ENCODE peak calls at places on chromosomes 7 and 10, in eight cellular contexts. P is SK-N-DZ; I is endothelial cell; K is RWPE1; O is osteocyte; C is activated naive CD4-positive, alpha-beta T cell treated with Interleukin-2 at 50 U/mL for 16 hours; F is activated CD4-positive, alpha-beta T cell treated with anti-CD3 and anti-CD28 coated beads, Interleukin-2, amount 50 U/mL, for 24 hours; L is effector CD4-positive, alpha-beta T cell. D is an unnamed sample.

GRCh38 chr7:132061931-132062330 is 505.5 kb upstream of the PODXL start:
- DNase-seq in P (no peak), I (no peak), K (no peak), O (peak), C (no peak), F (no peak), L (no peak), D (no peak)

GRCh38 chr10:15237351-15237750 is 68.9 kb upstream of the NMT2 start:
- DNase-seq in P (no peak), I (no peak), K (peak), O (no peak), C (no peak), F (no peak), L (no peak), D (no peak)

GRCh38 chr7:116588641-116589594 is 64.1 kb downstream of the CAV1 start:
- DNase-seq in P (peak), I (no peak), K (peak), O (no peak), C (no peak), F (no peak), L (no peak), D (no peak)

GRCh38 chr7:94941844-94942632 is 34.6 kb downstream of the PPP1R9A start:
- DNase-seq in P (no peak), I (no peak), K (no peak), O (no peak), C (no peak), F (no peak), L (no peak), D (no peak)

GRCh38 chr10:75904499-75905283 is 473.3 kb downstream of the LRMDA start:
- DNase-seq in P (peak), I (no peak), K (no peak), O (no peak), C (no peak), F (no peak), L (no peak), D (no peak)

GRCh38 chr7:68691261-68692216 is 906.7 kb upstream of the AUTS2 start:
- DNase-seq in P (no peak), I (no peak), K (no peak), O (no peak), C (no peak), F (no peak), L (no peak), D (no peak)

GRCh38 chr10:484441-484924 is 205.0 kb downstream of the DIP2C start:
- DNase-seq in P (no peak), I (no peak), K (peak), O (peak), C (peak), F (no peak), L (no peak), D (peak)

GRCh38 chr7:114930829-114931655 is 9.1 kb downstream of the MDFIC start:
- DNase-seq in P (no peak), I (no peak), K (no peak), O (no peak), C (no peak), F (no peak), L (no peak), D (no peak)

GRCh38 chr7:116417593-116418345 is 81.8 kb upstream of the CAV2 start:
- DNase-seq in P (no peak), I (peak), K (no peak), O (no peak), C (no peak), F (no peak), L (no peak), D (no peak)

GRCh38 chr10:110995301-110995700 is 75.9 kb downstream of the SHOC2 start:
- DNase-seq in P (no peak), I (no peak), K (no peak), O (no peak), C (no peak), F (no peak), L (no peak), D (no peak)

GRCh38 chr10:89163265-89163995 is 43.7 kb downstream of the CH25H start:
- DNase-seq in P (no peak), I (no peak), K (peak), O (no peak), C (peak), F (peak), L (no peak), D (peak)

GRCh38 chr10:72375585-72375984 is 20.9 kb upstream of the DNAJB12 start:
- DNase-seq in P (no peak), I (no peak), K (no peak), O (no peak), C (no peak), F (no peak), L (no peak), D (no peak)

GRCh38 chr7:130903358-130903974 is 169.5 kb upstream of the KLF14 start:
- DNase-seq in P (no peak), I (no peak), K (no peak), O (no peak), C (peak), F (no peak), L (no peak), D (no peak)

GRCh38 chr10:3852147-3852904 is 67.3 kb upstream of the KLF6 start:
- DNase-seq in P (no peak), I (no peak), K (peak), O (no peak), C (peak), F (peak), L (peak), D (peak)

GRCh38 chr10:572066-572465 is 117.4 kb downstream of the DIP2C start:
- DNase-seq in P (no peak), I (no peak), K (no peak), O (no peak), C (no peak), F (no peak), L (no peak), D (no peak)

GRCh38 chr10:130498042-130498441 is 361.9 kb downstream of the GLRX3 start:
- DNase-seq in P (no peak), I (no peak), K (no peak), O (peak), C (no peak), F (no peak), L (no peak), D (no peak)

GRCh38 chr10:65751218-65751617 is 1174.6 kb upstream of the LRRTM3 start:
- DNase-seq in P (no peak), I (no peak), K (no peak), O (no peak), C (no peak), F (no peak), L (no peak), D (no peak)

GRCh38 chr7:924541-925231 is 29.8 kb downstream of the ADAP1 start:
- DNase-seq in P (no peak), I (no peak), K (no peak), O (peak), C (peak), F (peak), L (no peak), D (peak)

GRCh38 chr10:3137958-3138726 is 34.4 kb downstream of the PITRM1 start:
- DNase-seq in P (no peak), I (no peak), K (no peak), O (no peak), C (no peak), F (no peak), L (no peak), D (no peak)

GRCh38 chr10:124657806-124658205 is 86.4 kb downstream of the FAM53B start:
- DNase-seq in P (no peak), I (no peak), K (no peak), O (no peak), C (peak), F (no peak), L (peak), D (no peak)

GRCh38 chr7:37786741-37787569 is 61.4 kb upstream of the NME8 start:
- DNase-seq in P (no peak), I (no peak), K (no peak), O (no peak), C (no peak), F (no peak), L (no peak), D (no peak)

GRCh38 chr10:132701846-132702190 is 84.1 kb downstream of the NKX6-2 start:
- DNase-seq in P (no peak), I (no peak), K (no peak), O (no peak), C (no peak), F (no peak), L (no peak), D (no peak)

GRCh38 chr10:72567421-72567820 is 58.5 kb downstream of the MICU1 start:
- DNase-seq in P (no peak), I (peak), K (peak), O (no peak), C (no peak), F (no peak), L (no peak), D (no peak)

GRCh38 chr10:78760463-78761240 is 308.1 kb upstream of the ZMIZ1 start:
- DNase-seq in P (no peak), I (no peak), K (no peak), O (no peak), C (no peak), F (no peak), L (no peak), D (no peak)

GRCh38 chr7:15686957-15687644 is 618 bp upstream of the MEOX2 start:
- DNase-seq in P (no peak), I (peak), K (no peak), O (no peak), C (no peak), F (no peak), L (no peak), D (no peak)

GRCh38 chr10:86900955-86901354 is 56.5 kb downstream of the MMRN2 start:
- DNase-seq in P (no peak), I (no peak), K (no peak), O (no peak), C (no peak), F (no peak), L (no peak), D (no peak)

GRCh38 chr7:10300557-10300956 is 673.1 kb upstream of the PHF14 start:
- DNase-seq in P (no peak), I (no peak), K (no peak), O (no peak), C (no peak), F (no peak), L (no peak), D (no peak)

D was measured in activated naive CD8-positive, alpha-beta T cell treated with anti-CD3 and anti-CD28 coated beads, Interleukin-2, amount 50 U/mL, for 24 hours.